ENCODE peak calls at places on chromosomes 5 and 9, in nine cellular contexts. I is stimulated activated CD4-positive, alpha-beta T cell treated with anti-CD3 and anti-CD28 coated beads, Interleukin-15, amount 100 ng/mL, for 24 hours; H is H54; F is left ventricle myocardium inferior; X is WERI-Rb-1; Z is NCI-H345; J is AG04449; C is ovary; G is HT1080. Q is an unnamed sample.

GRCh38 chr5:173825215-173825865 is 62.8 kb upstream of the CPEB4 start:
- DNase-seq in X (peak), H (no peak), F (no peak), G (no peak), I (no peak), Z (no peak), C (no peak), J (peak), Q (peak)

GRCh38 chr9:37954581-37954981 is 50.7 kb upstream of the SLC25A51 start:
- DNase-seq in G (no peak), Z (no peak), J (no peak), C (no peak), F (no peak), X (no peak), I (no peak), H (no peak), Q (no peak)

GRCh38 chr5:29796018-29796417 is 1397.5 kb upstream of the CDH6 start:
- DNase-seq in I (no peak), F (no peak), C (no peak), G (no peak), Z (peak), H (no peak), X (no peak), J (no peak), Q (no peak)

GRCh38 chr9:112719696-112720095 is 1.8 kb upstream of the INIP start:
- DNase-seq in C (no peak), F (no peak), J (no peak), X (no peak), I (no peak), Z (no peak), G (no peak), H (no peak), Q (no peak)

GRCh38 chr5:174570662-174571061 is 153.7 kb upstream of the MSX2 start:
- DNase-seq in C (no peak), F (no peak), G (no peak), X (no peak), I (no peak), H (no peak), J (no peak), Z (no peak), Q (no peak)

GRCh38 chr5:138953370-138954256 is 78.5 kb upstream of the LRRTM2 start:
- DNase-seq in X (peak), I (peak), Z (peak), H (no peak), G (peak), F (peak), C (peak), J (no peak), Q (peak)

GRCh38 chr5:172223901-172224873 is 30.2 kb downstream of the EFCAB9 start:
- DNase-seq in C (no peak), F (no peak), H (no peak), J (no peak), I (peak), Z (no peak), G (no peak), X (no peak), Q (no peak)

GRCh38 chr5:38871211-38871610 is 25.4 kb downstream of the OSMR start:
- DNase-seq in H (no peak), I (no peak), Z (no peak), X (no peak), G (no peak), J (no peak), C (no peak), F (no peak), Q (no peak)

GRCh38 chr5:60161340-60161934 is 267.9 kb upstream of the PDE4D start:
- DNase-seq in C (no peak), G (peak), X (no peak), F (no peak), J (no peak), I (no peak), H (no peak), Z (peak), Q (no peak)

GRCh38 chr5:158373623-158374375 is 514.9 kb upstream of the CLINT1 start:
- DNase-seq in C (no peak), J (no peak), I (no peak), X (no peak), F (no peak), Z (no peak), G (no peak), H (no peak), Q (no peak)

GRCh38 chr5:83846601-83847000 is 125.9 kb upstream of the HAPLN1 start:
- DNase-seq in F (no peak), I (no peak), G (no peak), C (no peak), X (no peak), Z (no peak), H (no peak), J (no peak), Q (no peak)

GRCh38 chr9:104301770-104302169 is 202.3 kb upstream of the OR13F1 start:
- DNase-seq in H (no peak), C (no peak), J (no peak), I (no peak), X (no peak), G (peak), F (no peak), Z (peak), Q (no peak)

GRCh38 chr9:20689833-20690232 is 5.8 kb downstream of the FOCAD start:
- DNase-seq in Z (no peak), F (no peak), H (no peak), J (no peak), C (no peak), G (no peak), X (no peak), I (no peak), Q (no peak)

GRCh38 chr5:157740211-157740610 is 3.3 kb upstream of the LSM11 start:
- DNase-seq in H (no peak), X (peak), F (no peak), I (no peak), Z (peak), C (no peak), J (no peak), G (peak), Q (no peak)

GRCh38 chr5:122311400-122311887 is 593 bp upstream of the SNCAIP start:
- DNase-seq in J (no peak), F (no peak), X (no peak), G (no peak), H (no peak), I (no peak), C (peak), Z (peak), Q (peak)

GRCh38 chr5:54295658-54296276 is 14.6 kb downstream of the ARL15 start:
- DNase-seq in H (no peak), C (no peak), I (no peak), G (no peak), Z (no peak), X (no peak), F (peak), J (no peak), Q (no peak)

GRCh38 chr5:51987679-51988209 is 604.5 kb downstream of the ISL1 start:
- DNase-seq in F (no peak), I (no peak), X (no peak), G (no peak), H (no peak), C (no peak), J (no peak), Z (peak), Q (no peak)

GRCh38 chr9:137276757-137277328 is 683 bp upstream of the TOR4A start:
- DNase-seq in C (peak), H (no peak), I (no peak), Z (no peak), J (no peak), G (peak), F (peak), X (peak), Q (peak)

Q was measured in right cardiac atrium.